ENCODE peak calls at places on chromosomes 11 and 22, in six cellular contexts. J, Q, B, N, Y and U are unnamed samples.

GRCh38 chr22:28000361-28000760 is 81.3 kb upstream of the PITPNB start:
- DNase-seq in J (no peak), Q (no peak), B (no peak), N (no peak), Y (no peak), U (no peak)

GRCh38 chr22:24553597-24554315 is 1.2 kb downstream of the GUCD1 start:
- DNase-seq in J (no peak), Q (no peak), B (no peak), N (no peak), Y (no peak), U (no peak)

GRCh38 chr11:112584674-112585073 is 324.0 kb upstream of the PLET1 start:
- DNase-seq in J (no peak), Q (peak), B (peak), N (no peak), Y (peak), U (no peak)

GRCh38 chr11:75145196-75145971 is 5.5 kb upstream of the SLCO2B1 start:
- DNase-seq in J (no peak), Q (no peak), B (no peak), N (no peak), Y (no peak), U (no peak)

GRCh38 chr11:118156531-118157185 is 4.0 kb upstream of the SCN4B start:
- DNase-seq in J (peak), Q (peak), B (no peak), N (no peak), Y (no peak), U (no peak)

GRCh38 chr22:25747245-25747944 is 5.4 kb downstream of the MYO18B start:
- DNase-seq in J (no peak), Q (no peak), B (peak), N (no peak), Y (peak), U (no peak)

GRCh38 chr11:74443071-74443864 is 24.1 kb downstream of the KCNE3 start:
- DNase-seq in J (peak), Q (peak), B (peak), N (no peak), Y (peak), U (no peak)

GRCh38 chr11:75301131-75301530 is 50.3 kb downstream of the ARRB1 start:
- DNase-seq in J (no peak), Q (no peak), B (no peak), N (no peak), Y (no peak), U (no peak)

GRCh38 chr22:46737105-46737975 is 712 bp downstream of the CERK start:
- DNase-seq in J (no peak), Q (peak), B (no peak), N (no peak), Y (peak), U (peak)

GRCh38 chr11:34274712-34275398 is 83.0 kb downstream of the ABTB2 start:
- DNase-seq in J (peak), Q (no peak), B (peak), N (no peak), Y (peak), U (no peak)

GRCh38 chr22:21697866-21698265 is 32.1 kb downstream of the PPIL2 start:
- DNase-seq in J (no peak), Q (no peak), B (no peak), N (no peak), Y (no peak), U (no peak)

GRCh38 chr22:46606886-46607285 is 13.3 kb upstream of the GRAMD4 start:
- DNase-seq in J (no peak), Q (no peak), B (no peak), N (no peak), Y (no peak), U (no peak)

GRCh38 chr22:26477341-26477731 is 6.2 kb downstream of the HPS4 start:
- DNase-seq in J (no peak), Q (no peak), B (no peak), N (no peak), Y (no peak), U (no peak)

GRCh38 chr11:36352919-36353318 is 56.8 kb downstream of the PRR5L start:
- DNase-seq in J (no peak), Q (no peak), B (no peak), N (no peak), Y (no peak), U (peak)

GRCh38 chr11:9210922-9211320 is 54.2 kb downstream of the DENND5A start:
- DNase-seq in J (no peak), Q (no peak), B (peak), N (no peak), Y (no peak), U (no peak)

GRCh38 chr11:69525516-69526452 is 44.3 kb downstream of the LINC01488 start:
- DNase-seq in J (no peak), Q (peak), B (peak), N (no peak), Y (no peak), U (no peak)

GRCh38 chr11:73838443-73839122 is 38.1 kb downstream of the COA4 start:
- DNase-seq in J (no peak), Q (peak), B (no peak), N (no peak), Y (no peak), U (no peak)

GRCh38 chr11:50164050-50164449 is 131.4 kb downstream of the OR4C45 start:
- DNase-seq in J (no peak), Q (no peak), B (no peak), N (no peak), Y (no peak), U (no peak)

GRCh38 chr22:17199131-17199731 is 20.0 kb downstream of the ADA2 start:
- DNase-seq in J (peak), Q (peak), B (no peak), N (no peak), Y (no peak), U (no peak)

GRCh38 chr22:20571531-20572007 is 64.2 kb downstream of the MED15 start:
- DNase-seq in J (no peak), Q (peak), B (peak), N (no peak), Y (peak), U (peak)

GRCh38 chr11:8773125-8773524 is 90.5 kb downstream of the RPL27A start:
- DNase-seq in J (no peak), Q (no peak), B (no peak), N (no peak), Y (no peak), U (no peak)

GRCh38 chr11:73237471-73238290 is 19.6 kb downstream of the P2RY2 start:
- DNase-seq in J (no peak), Q (peak), B (no peak), N (no peak), Y (no peak), U (no peak)

GRCh38 chr11:34907934-34908593 is 8.1 kb downstream of the APIP start:
- DNase-seq in J (no peak), Q (no peak), B (no peak), N (no peak), Y (no peak), U (no peak)

GRCh38 chr22:46593211-46593676 is 26.9 kb upstream of the GRAMD4 start:
- DNase-seq in J (no peak), Q (no peak), B (no peak), N (no peak), Y (no peak), U (no peak)

GRCh38 chr11:17748761-17749721 is 14.5 kb downstream of the KCNC1 start:
- DNase-seq in J (no peak), Q (no peak), B (no peak), N (no peak), Y (no peak), U (no peak)